ENCODE peak calls at places on chromosomes 5 and 9, in six cellular contexts. I is psoas muscle; Y is CD8-positive, alpha-beta T cell; U is fibroblast of the aortic adventitia; E is neural crest cell; D is hepatocyte. V is an unnamed sample.

GRCh38 chr5:176415240-176416122 is 858 bp downstream of the CLTB start:
- DNase-seq in I (peak; percentile 64), Y (no peak), U (peak; percentile 54), E (peak; percentile 22), D (peak; percentile 65), V (no peak)

GRCh38 chr5:161400583-161400982 is 145.9 kb downstream of the GABRB2 start:
- DNase-seq in I (no peak), Y (no peak), U (no peak), E (no peak), D (no peak), V (no peak)

GRCh38 chr5:159987031-159987674 is 21.8 kb upstream of the TTC1 start:
- DNase-seq in I (peak; percentile 73), Y (peak; percentile 77), U (peak; percentile 50), E (peak; percentile 61), D (peak; percentile 90), V (peak; percentile 40)

GRCh38 chr5:43168175-43168574 is 23.9 kb upstream of the NIM1K start:
- DNase-seq in I (no peak), Y (no peak), U (no peak), E (no peak), D (no peak), V (no peak)

GRCh38 chr9:28056466-28056865 is 483.2 kb upstream of the C9orf72 start:
- DNase-seq in I (no peak), Y (no peak), U (no peak), E (no peak), D (no peak), V (no peak)

GRCh38 chr9:108746864-108747263 is 108.9 kb downstream of the ACTL7B start:
- DNase-seq in I (no peak), Y (no peak), U (peak; percentile 66), E (no peak), D (no peak), V (no peak)

GRCh38 chr9:84671651-84672467 is 2.3 kb downstream of the NTRK2 start:
- DNase-seq in I (no peak), Y (no peak), U (no peak), E (no peak), D (no peak), V (no peak)

GRCh38 chr9:110440161-110440560 is 102.5 kb upstream of the TXNDC8 start:
- DNase-seq in I (no peak), Y (no peak), U (peak; percentile 92), E (no peak), D (no peak), V (no peak)

GRCh38 chr5:27015758-27016157 is 22.6 kb downstream of the CDH9 start:
- DNase-seq in I (no peak), Y (no peak), U (no peak), E (no peak), D (no peak), V (no peak)

GRCh38 chr5:27026791-27027190 is 11.6 kb downstream of the CDH9 start:
- DNase-seq in I (no peak), Y (no peak), U (no peak), E (no peak), D (no peak), V (no peak)

GRCh38 chr5:27026059-27026458 is 12.3 kb downstream of the CDH9 start:
- DNase-seq in I (no peak), Y (no peak), U (no peak), E (no peak), D (no peak), V (no peak)

GRCh38 chr5:27020965-27021364 is 17.4 kb downstream of the CDH9 start:
- DNase-seq in I (no peak), Y (no peak), U (peak; percentile 28), E (no peak), D (peak; percentile 12), V (no peak)
- TF ChIP-seq CTCF in I (peak; percentile 6), Y (no peak), U (no peak), E (peak; percentile 63), D (peak; percentile 51), V (no peak)

DNA sequence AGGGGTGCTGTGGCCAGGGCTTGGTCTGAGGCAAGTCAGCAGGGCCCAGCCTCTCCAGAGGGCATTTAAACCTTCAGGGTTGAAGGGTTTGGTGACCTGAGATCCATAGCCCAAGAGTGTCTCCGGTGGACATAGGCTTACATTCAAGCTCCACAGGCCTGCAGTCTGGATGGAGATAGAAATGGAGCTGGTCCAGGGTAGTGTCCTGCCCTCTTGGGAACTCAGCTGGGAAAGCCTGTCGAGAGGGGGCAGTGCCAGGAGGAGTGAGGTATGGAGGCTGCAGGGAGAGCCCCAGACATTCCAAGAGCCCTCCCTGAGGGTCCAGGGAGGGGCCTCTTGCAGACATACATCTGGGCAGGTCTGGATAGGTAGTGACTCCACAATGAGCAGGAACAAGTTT is 177.0 kb upstream of the MVB12B start:
- DNase-seq in I (no peak), Y (no peak), U (no peak), E (no peak), D (no peak), V (no peak)
- TF ChIP-seq CTCF in I (no peak), Y (no peak), U (no peak), E (no peak), D (no peak), V (no peak)

DNA sequence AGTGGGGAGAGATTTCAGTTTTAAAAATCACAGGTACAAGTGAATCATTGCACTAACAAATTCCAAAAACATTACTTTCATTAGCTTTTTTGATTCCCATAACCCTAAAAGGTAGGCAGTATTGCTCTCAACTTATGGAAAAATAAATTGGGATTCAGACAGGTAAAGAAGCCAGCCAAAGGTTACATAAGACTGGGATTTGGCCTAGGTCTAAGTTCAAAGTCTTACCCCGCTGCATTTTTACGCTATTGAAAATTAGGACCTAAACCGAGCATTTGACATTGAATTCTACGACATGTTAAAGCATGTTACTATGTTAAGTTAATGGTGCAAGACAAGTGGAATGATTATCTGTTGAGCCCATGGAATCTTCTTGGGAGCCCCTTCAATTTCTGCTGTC is 89.6 kb downstream of the ENC1 start:
- DNase-seq in I (no peak), Y (no peak), U (no peak), E (no peak), D (no peak), V (no peak)
- TF ChIP-seq CTCF in I (no peak), Y (no peak), U (no peak), E (no peak), D (no peak), V (no peak)

GRCh38 chr5:133981714-133982113 is 13.3 kb upstream of the C5orf15 start:
- DNase-seq in I (no peak), Y (no peak), U (no peak), E (no peak), D (no peak), V (no peak)
- TF ChIP-seq CTCF in I (no peak), Y (no peak), U (no peak), E (no peak), D (no peak), V (no peak)

GRCh38 chr9:24602687-24603352 is 57.1 kb upstream of the IZUMO3 start:
- DNase-seq in I (no peak), Y (no peak), U (peak; percentile 34), E (no peak), D (no peak), V (no peak)
- TF ChIP-seq CTCF in I (no peak), Y (no peak), U (no peak), E (no peak), D (no peak), V (no peak)